ENCODE peak calls at places on chromosomes 6 and 20, in five cellular contexts. One of them, this sample, is unnamed.

GRCh38 chr20:59648720-59649119 is 44.4 kb downstream of the PHACTR3 start:
- DNase-seq in stromal cell of bone marrow: no peak
- DNase-seq in NAMALWA: no peak
- DNase-seq in neural crest cell: no peak
- DNase-seq in AG08395: no peak
- DNase-seq in this sample: no peak

GRCh38 chr6:24923885-24924401 is 11.8 kb downstream of the RIPOR2 start:
- DNase-seq in stromal cell of bone marrow: no peak
- DNase-seq in NAMALWA: no peak
- DNase-seq in neural crest cell: no peak
- DNase-seq in AG08395: no peak
- DNase-seq in this sample: no peak

GRCh38 chr20:38098952-38099351 is 65.4 kb downstream of the RPRD1B start:
- DNase-seq in stromal cell of bone marrow: no peak
- DNase-seq in NAMALWA: no peak
- DNase-seq in neural crest cell: no peak
- DNase-seq in AG08395: no peak
- DNase-seq in this sample: no peak

GRCh38 chr6:166167258-166167731 is 356 bp downstream of the TBXT start:
- DNase-seq in stromal cell of bone marrow: no peak
- DNase-seq in NAMALWA: no peak
- DNase-seq in neural crest cell: no peak
- DNase-seq in AG08395: no peak
- DNase-seq in this sample: no peak

GRCh38 chr6:169424821-169425240 is 171.2 kb upstream of the THBS2 start:
- DNase-seq in stromal cell of bone marrow: no peak
- DNase-seq in NAMALWA: no peak
- DNase-seq in neural crest cell: no peak
- DNase-seq in AG08395: peak
- DNase-seq in this sample: no peak

GRCh38 chr6:52643158-52643557 is 27.8 kb upstream of the TMEM14A start:
- DNase-seq in stromal cell of bone marrow: peak
- DNase-seq in NAMALWA: no peak
- DNase-seq in neural crest cell: no peak
- DNase-seq in AG08395: no peak
- DNase-seq in this sample: no peak

GRCh38 chr6:6820688-6821238 is 232.2 kb downstream of the LY86 start:
- DNase-seq in stromal cell of bone marrow: no peak
- DNase-seq in NAMALWA: no peak
- DNase-seq in neural crest cell: no peak
- DNase-seq in AG08395: no peak
- DNase-seq in this sample: peak

GRCh38 chr20:34883809-34884208 is 7.4 kb downstream of the ACSS2 start:
- DNase-seq in stromal cell of bone marrow: no peak
- DNase-seq in NAMALWA: no peak
- DNase-seq in neural crest cell: no peak
- DNase-seq in AG08395: no peak
- DNase-seq in this sample: no peak

GRCh38 chr6:118283759-118284158 is 264.3 kb upstream of the PLN start:
- DNase-seq in stromal cell of bone marrow: peak
- DNase-seq in NAMALWA: peak
- DNase-seq in neural crest cell: peak
- DNase-seq in AG08395: peak
- DNase-seq in this sample: peak

GRCh38 chr6:44456070-44456965 is 68.8 kb downstream of the CDC5L start:
- DNase-seq in stromal cell of bone marrow: no peak
- DNase-seq in NAMALWA: peak
- DNase-seq in neural crest cell: peak
- DNase-seq in AG08395: peak
- DNase-seq in this sample: peak

GRCh38 chr6:105324386-105325000 is 78.4 kb downstream of the PREP start:
- DNase-seq in stromal cell of bone marrow: no peak
- DNase-seq in NAMALWA: no peak
- DNase-seq in neural crest cell: no peak
- DNase-seq in AG08395: no peak
- DNase-seq in this sample: no peak

GRCh38 chr20:58233393-58233792 is 4.9 kb upstream of the ANKRD60 start:
- DNase-seq in stromal cell of bone marrow: no peak
- DNase-seq in NAMALWA: no peak
- DNase-seq in neural crest cell: no peak
- DNase-seq in AG08395: no peak
- DNase-seq in this sample: no peak

GRCh38 chr20:2914160-2914559 is 40.9 kb downstream of the PTPRA start:
- DNase-seq in stromal cell of bone marrow: no peak
- DNase-seq in NAMALWA: peak
- DNase-seq in neural crest cell: no peak
- DNase-seq in AG08395: no peak
- DNase-seq in this sample: no peak

GRCh38 chr6:30272032-30272431 is 54.7 kb upstream of the TRIM39 start:
- DNase-seq in stromal cell of bone marrow: no peak
- DNase-seq in NAMALWA: peak
- DNase-seq in neural crest cell: no peak
- DNase-seq in AG08395: no peak
- DNase-seq in this sample: no peak

GRCh38 chr20:62795023-62795761 is 1.1 kb upstream of the MRGBP start:
- DNase-seq in stromal cell of bone marrow: no peak
- DNase-seq in NAMALWA: peak
- DNase-seq in neural crest cell: peak
- DNase-seq in AG08395: no peak
- DNase-seq in this sample: peak

GRCh38 chr6:14921170-14921569 is 324.7 kb upstream of the JARID2 start:
- DNase-seq in stromal cell of bone marrow: no peak
- DNase-seq in NAMALWA: no peak
- DNase-seq in neural crest cell: peak
- DNase-seq in AG08395: no peak
- DNase-seq in this sample: peak

GRCh38 chr6:149965191-149966020 is 1.7 kb downstream of the ULBP1 start:
- DNase-seq in stromal cell of bone marrow: no peak
- DNase-seq in NAMALWA: no peak
- DNase-seq in neural crest cell: no peak
- DNase-seq in AG08395: peak
- DNase-seq in this sample: peak

GRCh38 chr6:35435075-35435837 is 16.9 kb upstream of the FANCE start:
- DNase-seq in stromal cell of bone marrow: no peak
- DNase-seq in NAMALWA: no peak
- DNase-seq in neural crest cell: no peak
- DNase-seq in AG08395: no peak
- DNase-seq in this sample: peak

GRCh38 chr20:33724439-33725094 is 4.5 kb upstream of the PXMP4 start:
- DNase-seq in stromal cell of bone marrow: no peak
- DNase-seq in NAMALWA: no peak
- DNase-seq in neural crest cell: no peak
- DNase-seq in AG08395: no peak
- DNase-seq in this sample: no peak

GRCh38 chr6:90155114-90155513 is 141.5 kb downstream of the BACH2 start:
- DNase-seq in stromal cell of bone marrow: no peak
- DNase-seq in NAMALWA: no peak
- DNase-seq in neural crest cell: no peak
- DNase-seq in AG08395: no peak
- DNase-seq in this sample: no peak

GRCh38 chr20:53795170-53795569 is 201.5 kb upstream of the ZNF217 start:
- DNase-seq in stromal cell of bone marrow: peak
- DNase-seq in NAMALWA: no peak
- DNase-seq in neural crest cell: no peak
- DNase-seq in AG08395: no peak
- DNase-seq in this sample: no peak

GRCh38 chr6:44028767-44029166 is 98.5 kb downstream of the MRPL14 start:
- DNase-seq in stromal cell of bone marrow: no peak
- DNase-seq in NAMALWA: no peak
- DNase-seq in neural crest cell: no peak
- DNase-seq in AG08395: no peak
- DNase-seq in this sample: no peak

GRCh38 chr6:87832025-87832825 is 130.2 kb upstream of the AKIRIN2 start:
- DNase-seq in stromal cell of bone marrow: no peak
- DNase-seq in NAMALWA: peak
- DNase-seq in neural crest cell: no peak
- DNase-seq in AG08395: peak
- DNase-seq in this sample: no peak

GRCh38 chr6:44921787-44922186 is 406.3 kb upstream of the RUNX2 start:
- DNase-seq in stromal cell of bone marrow: no peak
- DNase-seq in NAMALWA: no peak
- DNase-seq in neural crest cell: no peak
- DNase-seq in AG08395: no peak
- DNase-seq in this sample: no peak

GRCh38 chr6:40247516-40248115 is 313.4 kb upstream of the MOCS1 start:
- DNase-seq in stromal cell of bone marrow: no peak
- DNase-seq in NAMALWA: no peak
- DNase-seq in neural crest cell: no peak
- DNase-seq in AG08395: no peak
- DNase-seq in this sample: no peak

GRCh38 chr20:44017905-44018683 is 103.4 kb downstream of the TOX2 start:
- DNase-seq in stromal cell of bone marrow: peak
- DNase-seq in NAMALWA: no peak
- DNase-seq in neural crest cell: no peak
- DNase-seq in AG08395: peak
- DNase-seq in this sample: peak

GRCh38 chr6:159079367-159079766 is 34.6 kb upstream of the TAGAP start:
- DNase-seq in stromal cell of bone marrow: no peak
- DNase-seq in NAMALWA: no peak
- DNase-seq in neural crest cell: no peak
- DNase-seq in AG08395: no peak
- DNase-seq in this sample: no peak

GRCh38 chr6:111804627-111805235 is 68.5 kb downstream of the FYN start:
- DNase-seq in stromal cell of bone marrow: peak
- DNase-seq in NAMALWA: peak
- DNase-seq in neural crest cell: no peak
- DNase-seq in AG08395: peak
- DNase-seq in this sample: peak

GRCh38 chr6:110859335-110859792 is 15.2 kb upstream of the AMD1 start:
- DNase-seq in stromal cell of bone marrow: no peak
- DNase-seq in NAMALWA: no peak
- DNase-seq in neural crest cell: no peak
- DNase-seq in AG08395: no peak
- DNase-seq in this sample: no peak

GRCh38 chr20:47125553-47126373 is 230.7 kb downstream of the ZMYND8 start:
- DNase-seq in stromal cell of bone marrow: no peak
- DNase-seq in NAMALWA: no peak
- DNase-seq in neural crest cell: no peak
- DNase-seq in AG08395: no peak
- DNase-seq in this sample: no peak

GRCh38 chr20:59047938-59048680 is 5.5 kb upstream of the PRELID3B start:
- DNase-seq in stromal cell of bone marrow: peak
- DNase-seq in NAMALWA: no peak
- DNase-seq in neural crest cell: no peak
- DNase-seq in AG08395: peak
- DNase-seq in this sample: peak

GRCh38 chr6:85403331-85404015 is 46.4 kb upstream of the NT5E start:
- DNase-seq in stromal cell of bone marrow: peak
- DNase-seq in NAMALWA: no peak
- DNase-seq in neural crest cell: no peak
- DNase-seq in AG08395: peak
- DNase-seq in this sample: no peak

GRCh38 chr6:43803783-43804549 is 34.0 kb downstream of the VEGFA start:
- DNase-seq in stromal cell of bone marrow: no peak
- DNase-seq in NAMALWA: no peak
- DNase-seq in neural crest cell: no peak
- DNase-seq in AG08395: no peak
- DNase-seq in this sample: peak

This sample was measured in transverse colon.